ENCODE peak calls at places on chromosome 18, in four cellular contexts. D is neural crest cell, M is NCI-H2029 treated with DMSO at 0.1 percent for 48 hours, S is HEK293T. B is an unnamed sample.

GRCh38 chr18:79518683-79519128 is 123.0 kb downstream of the NFATC1 start:
- DNase-seq in S (no peak), D (no peak), M (no peak), B (peak)

GRCh38 chr18:6327895-6328623 is 86.7 kb downstream of the L3MBTL4 start:
- DNase-seq in M (peak), D (no peak), S (no peak), B (no peak)

GRCh38 chr18:2914844-2915243 is 68.0 kb downstream of the EMILIN2 start:
- DNase-seq in S (no peak), D (no peak), M (no peak), B (peak)

GRCh38 chr18:23099621-23100020 is 35.7 kb upstream of the CABLES1 start:
- DNase-seq in M (no peak), D (no peak), S (no peak), B (peak)

GRCh38 chr18:49476664-49477411 is 10.2 kb downstream of the C18orf32 start:
- DNase-seq in S (no peak), D (no peak), M (no peak), B (no peak)

GRCh38 chr18:7147399-7147798 is 29.8 kb upstream of the LAMA1 start:
- DNase-seq in M (no peak), D (no peak), S (no peak), B (no peak)

GRCh38 chr18:62460851-62461300 is 61.9 kb upstream of the ZCCHC2 start:
- DNase-seq in S (no peak), D (no peak), M (no peak), B (no peak)

GRCh38 chr18:59056706-59057492 is 82.8 kb upstream of the SEC11C start:
- DNase-seq in S (peak), D (peak), M (peak), B (peak)

GRCh38 chr18:78074400-78075020 is 824.9 kb downstream of the GALR1 start:
- DNase-seq in D (no peak), M (no peak), S (no peak), B (no peak)

GRCh38 chr18:24627644-24628315 is 167.3 kb downstream of the HRH4 start:
- DNase-seq in D (no peak), M (no peak), S (no peak), B (no peak)

GRCh38 chr18:35457140-35457704 is 40.5 kb downstream of the INO80C start:
- DNase-seq in M (no peak), S (no peak), D (no peak), B (no peak)

GRCh38 chr18:35616664-35617423 is 35.3 kb downstream of the GALNT1 start:
- DNase-seq in D (no peak), S (peak), M (no peak), B (no peak)

GRCh38 chr18:13436596-13436995 is 218.0 kb downstream of the LDLRAD4 start:
- DNase-seq in M (no peak), S (no peak), D (no peak), B (no peak)

GRCh38 chr18:58819051-58819450 is 45.6 kb upstream of the ZNF532 start:
- DNase-seq in D (no peak), S (no peak), M (no peak), B (no peak)